ENCODE peak calls at places on chromosome 17, in seven cellular contexts. One of them, this sample, is unnamed.

GRCh38 chr17:47987240-47987835 is 16.4 kb downstream of the CDK5RAP3 start:
- DNase-seq in Karpas-422: no peak
- DNase-seq in RWPE1: no peak
- DNase-seq in naive thymus-derived CD4-positive, alpha-beta T cell: no peak
- DNase-seq in GM19239: no peak
- DNase-seq in heart left ventricle: peak
- DNase-seq in mucosa of gallbladder: no peak
- DNase-seq in this sample: peak

GRCh38 chr17:62732125-62732524 is 76.0 kb downstream of the MARCHF10 start:
- DNase-seq in mucosa of gallbladder: no peak
- DNase-seq in GM19239: no peak
- DNase-seq in heart left ventricle: no peak
- DNase-seq in Karpas-422: no peak
- DNase-seq in naive thymus-derived CD4-positive, alpha-beta T cell: no peak
- DNase-seq in RWPE1: peak
- DNase-seq in this sample: no peak

GRCh38 chr17:41724476-41725030 is 9.9 kb downstream of the HAP1 start:
- DNase-seq in heart left ventricle: no peak
- DNase-seq in RWPE1: no peak
- DNase-seq in Karpas-422: no peak
- DNase-seq in GM19239: no peak
- DNase-seq in naive thymus-derived CD4-positive, alpha-beta T cell: no peak
- DNase-seq in mucosa of gallbladder: no peak
- DNase-seq in this sample: no peak

GRCh38 chr17:48577946-48578615 is at the start of gene HOXB4:
- DNase-seq in GM19239: no peak
- DNase-seq in mucosa of gallbladder: peak
- DNase-seq in RWPE1: peak
- DNase-seq in Karpas-422: peak
- DNase-seq in heart left ventricle: peak
- DNase-seq in naive thymus-derived CD4-positive, alpha-beta T cell: no peak
- DNase-seq in this sample: no peak

GRCh38 chr17:57874434-57875108 is 24.7 kb upstream of the MRPS23 start:
- DNase-seq in Karpas-422: no peak
- DNase-seq in naive thymus-derived CD4-positive, alpha-beta T cell: no peak
- DNase-seq in heart left ventricle: peak
- DNase-seq in GM19239: no peak
- DNase-seq in RWPE1: no peak
- DNase-seq in mucosa of gallbladder: peak
- DNase-seq in this sample: no peak

GRCh38 chr17:64130559-64131001 is 636 bp upstream of the ERN1 start:
- DNase-seq in heart left ventricle: peak
- DNase-seq in mucosa of gallbladder: peak
- DNase-seq in RWPE1: no peak
- DNase-seq in naive thymus-derived CD4-positive, alpha-beta T cell: no peak
- DNase-seq in Karpas-422: no peak
- DNase-seq in GM19239: no peak
- DNase-seq in this sample: no peak

GRCh38 chr17:81399481-81400153 is 4.4 kb downstream of the BAHCC1 start:
- DNase-seq in heart left ventricle: no peak
- DNase-seq in Karpas-422: no peak
- DNase-seq in mucosa of gallbladder: no peak
- DNase-seq in GM19239: no peak
- DNase-seq in naive thymus-derived CD4-positive, alpha-beta T cell: no peak
- DNase-seq in RWPE1: no peak
- DNase-seq in this sample: no peak

GRCh38 chr17:13540546-13540945 is 61.2 kb downstream of the HS3ST3A1 start:
- DNase-seq in mucosa of gallbladder: no peak
- DNase-seq in Karpas-422: no peak
- DNase-seq in GM19239: no peak
- DNase-seq in naive thymus-derived CD4-positive, alpha-beta T cell: no peak
- DNase-seq in RWPE1: no peak
- DNase-seq in heart left ventricle: no peak
- DNase-seq in this sample: no peak

GRCh38 chr17:61291457-61292311 is 108.0 kb upstream of the TBX2 start:
- DNase-seq in Karpas-422: no peak
- DNase-seq in naive thymus-derived CD4-positive, alpha-beta T cell: no peak
- DNase-seq in mucosa of gallbladder: no peak
- DNase-seq in heart left ventricle: no peak
- DNase-seq in GM19239: no peak
- DNase-seq in RWPE1: no peak
- DNase-seq in this sample: peak

GRCh38 chr17:45052052-45052772 is 780 bp upstream of the DCAKD start:
- DNase-seq in Karpas-422: peak
- DNase-seq in naive thymus-derived CD4-positive, alpha-beta T cell: peak
- DNase-seq in heart left ventricle: peak
- DNase-seq in GM19239: no peak
- DNase-seq in RWPE1: no peak
- DNase-seq in mucosa of gallbladder: peak
- DNase-seq in this sample: peak

GRCh38 chr17:81488276-81488860 is 24.2 kb downstream of the ACTG1 start:
- DNase-seq in RWPE1: no peak
- DNase-seq in heart left ventricle: no peak
- DNase-seq in Karpas-422: no peak
- DNase-seq in mucosa of gallbladder: no peak
- DNase-seq in naive thymus-derived CD4-positive, alpha-beta T cell: no peak
- DNase-seq in GM19239: no peak
- DNase-seq in this sample: no peak

GRCh38 chr17:35889818-35890773 is 9.9 kb upstream of the CCL5 start:
- DNase-seq in mucosa of gallbladder: no peak
- DNase-seq in Karpas-422: no peak
- DNase-seq in GM19239: no peak
- DNase-seq in heart left ventricle: no peak
- DNase-seq in naive thymus-derived CD4-positive, alpha-beta T cell: no peak
- DNase-seq in RWPE1: no peak
- DNase-seq in this sample: no peak

GRCh38 chr17:45584092-45585036 is 93.8 kb upstream of the PLEKHM1 start:
- DNase-seq in heart left ventricle: peak
- DNase-seq in naive thymus-derived CD4-positive, alpha-beta T cell: peak
- DNase-seq in RWPE1: peak
- DNase-seq in mucosa of gallbladder: peak
- DNase-seq in GM19239: peak
- DNase-seq in Karpas-422: peak
- DNase-seq in this sample: peak

GRCh38 chr17:63516910-63517824 is 6.0 kb upstream of the KCNH6 start:
- DNase-seq in RWPE1: peak
- DNase-seq in Karpas-422: no peak
- DNase-seq in heart left ventricle: no peak
- DNase-seq in naive thymus-derived CD4-positive, alpha-beta T cell: no peak
- DNase-seq in mucosa of gallbladder: no peak
- DNase-seq in GM19239: no peak
- DNase-seq in this sample: no peak

GRCh38 chr17:66422181-66422580 is 119.8 kb downstream of the PRKCA start:
- DNase-seq in Karpas-422: no peak
- DNase-seq in RWPE1: no peak
- DNase-seq in naive thymus-derived CD4-positive, alpha-beta T cell: no peak
- DNase-seq in heart left ventricle: no peak
- DNase-seq in mucosa of gallbladder: no peak
- DNase-seq in GM19239: no peak
- DNase-seq in this sample: no peak

GRCh38 chr17:10737168-10737622 is 7.4 kb upstream of the TMEM220 start:
- DNase-seq in GM19239: no peak
- DNase-seq in mucosa of gallbladder: peak
- DNase-seq in Karpas-422: peak
- DNase-seq in RWPE1: peak
- DNase-seq in naive thymus-derived CD4-positive, alpha-beta T cell: peak
- DNase-seq in heart left ventricle: no peak
- DNase-seq in this sample: peak

GRCh38 chr17:30954046-30954805 is 16.6 kb upstream of the RNF135 start:
- DNase-seq in mucosa of gallbladder: no peak
- DNase-seq in RWPE1: no peak
- DNase-seq in heart left ventricle: no peak
- DNase-seq in Karpas-422: no peak
- DNase-seq in naive thymus-derived CD4-positive, alpha-beta T cell: no peak
- DNase-seq in GM19239: no peak
- DNase-seq in this sample: no peak

GRCh38 chr17:71975998-71976649 is 144.7 kb upstream of the SOX9 start:
- DNase-seq in naive thymus-derived CD4-positive, alpha-beta T cell: no peak
- DNase-seq in mucosa of gallbladder: peak
- DNase-seq in RWPE1: peak
- DNase-seq in heart left ventricle: peak
- DNase-seq in Karpas-422: no peak
- DNase-seq in GM19239: no peak
- DNase-seq in this sample: peak

GRCh38 chr17:9228408-9229159 is 207.3 kb downstream of the NTN1 start:
- DNase-seq in heart left ventricle: no peak
- DNase-seq in mucosa of gallbladder: no peak
- DNase-seq in naive thymus-derived CD4-positive, alpha-beta T cell: no peak
- DNase-seq in GM19239: no peak
- DNase-seq in RWPE1: peak
- DNase-seq in Karpas-422: no peak
- DNase-seq in this sample: no peak

GRCh38 chr17:51710289-51710979 is 448.1 kb downstream of the CA10 start:
- DNase-seq in GM19239: no peak
- DNase-seq in naive thymus-derived CD4-positive, alpha-beta T cell: no peak
- DNase-seq in heart left ventricle: no peak
- DNase-seq in mucosa of gallbladder: no peak
- DNase-seq in RWPE1: no peak
- DNase-seq in Karpas-422: no peak
- DNase-seq in this sample: no peak

GRCh38 chr17:57295526-57296023 is 39.3 kb downstream of the MSI2 start:
- DNase-seq in heart left ventricle: no peak
- DNase-seq in GM19239: no peak
- DNase-seq in RWPE1: no peak
- DNase-seq in mucosa of gallbladder: no peak
- DNase-seq in Karpas-422: no peak
- DNase-seq in naive thymus-derived CD4-positive, alpha-beta T cell: no peak
- DNase-seq in this sample: no peak

GRCh38 chr17:3911271-3912053 is 4.8 kb downstream of the P2RX1 start:
- DNase-seq in GM19239: peak
- DNase-seq in RWPE1: no peak
- DNase-seq in naive thymus-derived CD4-positive, alpha-beta T cell: peak
- DNase-seq in mucosa of gallbladder: no peak
- DNase-seq in Karpas-422: peak
- DNase-seq in heart left ventricle: peak
- DNase-seq in this sample: no peak

GRCh38 chr17:78250891-78251772 is 19.7 kb downstream of the TMEM235 start:
- DNase-seq in RWPE1: peak
- DNase-seq in heart left ventricle: peak
- DNase-seq in GM19239: peak
- DNase-seq in mucosa of gallbladder: peak
- DNase-seq in Karpas-422: peak
- DNase-seq in naive thymus-derived CD4-positive, alpha-beta T cell: peak
- DNase-seq in this sample: peak

GRCh38 chr17:12821376-12821940 is 32.2 kb downstream of the ARHGAP44 start:
- DNase-seq in heart left ventricle: no peak
- DNase-seq in mucosa of gallbladder: no peak
- DNase-seq in RWPE1: no peak
- DNase-seq in naive thymus-derived CD4-positive, alpha-beta T cell: no peak
- DNase-seq in Karpas-422: no peak
- DNase-seq in GM19239: no peak
- DNase-seq in this sample: peak

GRCh38 chr17:82222816-82223215 is 6.0 kb upstream of the SLC16A3 start:
- DNase-seq in Karpas-422: no peak
- DNase-seq in RWPE1: no peak
- DNase-seq in naive thymus-derived CD4-positive, alpha-beta T cell: no peak
- DNase-seq in GM19239: no peak
- DNase-seq in mucosa of gallbladder: no peak
- DNase-seq in heart left ventricle: no peak
- DNase-seq in this sample: no peak

GRCh38 chr17:33978889-33979288 is 276.2 kb upstream of the CCL2 start:
- DNase-seq in Karpas-422: no peak
- DNase-seq in naive thymus-derived CD4-positive, alpha-beta T cell: no peak
- DNase-seq in RWPE1: no peak
- DNase-seq in GM19239: no peak
- DNase-seq in mucosa of gallbladder: no peak
- DNase-seq in heart left ventricle: no peak
- DNase-seq in this sample: no peak

GRCh38 chr17:39134878-39135277 is 16.6 kb downstream of the PLXDC1 start:
- DNase-seq in heart left ventricle: peak
- DNase-seq in GM19239: no peak
- DNase-seq in mucosa of gallbladder: no peak
- DNase-seq in Karpas-422: no peak
- DNase-seq in naive thymus-derived CD4-positive, alpha-beta T cell: no peak
- DNase-seq in RWPE1: no peak
- DNase-seq in this sample: no peak

GRCh38 chr17:42980766-42981397 is 517 bp downstream of the RUNDC1 start:
- DNase-seq in naive thymus-derived CD4-positive, alpha-beta T cell: peak
- DNase-seq in RWPE1: peak
- DNase-seq in Karpas-422: peak
- DNase-seq in GM19239: peak
- DNase-seq in heart left ventricle: peak
- DNase-seq in mucosa of gallbladder: peak
- DNase-seq in this sample: peak

GRCh38 chr17:61757168-61757567 is 106.2 kb downstream of the BRIP1 start:
- DNase-seq in Karpas-422: no peak
- DNase-seq in GM19239: peak
- DNase-seq in RWPE1: no peak
- DNase-seq in heart left ventricle: no peak
- DNase-seq in mucosa of gallbladder: no peak
- DNase-seq in naive thymus-derived CD4-positive, alpha-beta T cell: no peak
- DNase-seq in this sample: no peak